ENCODE peak calls at places on chromosome 13, in seven cellular contexts. O, D, E, L, M, V and F are unnamed samples.

GRCh38 chr13:73421310-73421912 is 362.6 kb downstream of the KLF5 start:
- DNase-seq in D (no peak), M (no peak), L (no peak), O (no peak), E (no peak), V (no peak), F (no peak)

GRCh38 chr13:57865600-57866294 is 234.2 kb downstream of the PCDH17 start:
- DNase-seq in E (no peak), D (no peak), V (no peak), L (no peak), M (no peak), O (no peak), F (no peak)

GRCh38 chr13:24032674-24033073 is 127.8 kb upstream of the SPATA13 start:
- DNase-seq in L (no peak), E (no peak), D (no peak), M (no peak), O (no peak), V (no peak), F (no peak)

GRCh38 chr13:76992548-76993001 is 694 bp downstream of the CLN5 start:
- DNase-seq in E (peak; percentile 69), V (no peak), L (no peak), O (no peak), D (no peak), M (peak; percentile 30), F (peak; percentile 23)

GRCh38 chr13:97780486-97780885 is 173.0 kb upstream of the IPO5 start:
- DNase-seq in V (no peak), M (no peak), E (no peak), L (no peak), D (no peak), O (no peak), F (no peak)

GRCh38 chr13:113558461-113558860 is 26.1 kb upstream of the TFDP1 start:
- DNase-seq in D (no peak), L (no peak), V (no peak), O (no peak), M (no peak), E (no peak), F (no peak)

GRCh38 chr13:74320282-74320681 is 186.1 kb upstream of the KLF12 start:
- DNase-seq in V (no peak), M (no peak), L (no peak), E (no peak), O (no peak), D (no peak), F (no peak)

GRCh38 chr13:27158335-27158734 is 13.3 kb downstream of the USP12 start:
- DNase-seq in E (no peak), O (no peak), D (no peak), V (no peak), L (no peak), M (no peak), F (no peak)

GRCh38 chr13:79662882-79663281 is 181.9 kb downstream of the NDFIP2 start:
- DNase-seq in L (no peak), D (no peak), O (no peak), V (no peak), M (no peak), E (no peak), F (no peak)

GRCh38 chr13:113786262-113786841 is 27.3 kb downstream of the TMEM255B start:
- DNase-seq in V (no peak), D (peak; percentile 64), L (peak; percentile 29), E (peak; percentile 25), O (no peak), M (no peak), F (no peak)

GRCh38 chr13:97855570-97855970 is 97.9 kb upstream of the IPO5 start:
- DNase-seq in V (no peak), E (no peak), O (peak; percentile 46), L (peak; percentile 66), D (no peak), M (peak; percentile 36), F (no peak)

GRCh38 chr13:112931028-112931934 is 37.7 kb upstream of the MCF2L start:
- DNase-seq in O (no peak), D (no peak), L (peak; percentile 46), E (no peak), M (no peak), V (no peak), F (no peak)

GRCh38 chr13:110932588-110932987 is 17.7 kb upstream of the ANKRD10 start:
- DNase-seq in V (no peak), O (no peak), E (no peak), D (no peak), L (no peak), M (no peak), F (no peak)

GRCh38 chr13:107767119-107767518 is 448.2 kb downstream of the LIG4 start:
- DNase-seq in D (no peak), M (no peak), V (no peak), L (no peak), E (no peak), O (no peak), F (no peak)

GRCh38 chr13:29065142-29065541 is 245.0 kb downstream of the MTUS2 start:
- DNase-seq in E (no peak), L (no peak), V (no peak), M (no peak), O (no peak), D (no peak), F (no peak)

GRCh38 chr13:52353116-52353718 is 52.8 kb downstream of the THSD1 start:
- DNase-seq in L (no peak), O (no peak), D (no peak), E (no peak), M (no peak), V (no peak), F (no peak)

GRCh38 chr13:27696731-27697130 is 75.0 kb downstream of the POLR1D start:
- DNase-seq in D (no peak), L (no peak), M (no peak), E (no peak), V (no peak), O (no peak), F (no peak)

GRCh38 chr13:99153219-99153618 is 47.4 kb upstream of the UBAC2 start:
- DNase-seq in D (no peak), V (no peak), E (no peak), O (no peak), L (no peak), M (no peak), F (no peak)

GRCh38 chr13:66341038-66341437 is 889.1 kb downstream of the PCDH9 start:
- DNase-seq in E (no peak), V (no peak), O (no peak), M (no peak), D (no peak), L (no peak), F (no peak)

GRCh38 chr13:80742027-80742426 is 401.1 kb upstream of the SPRY2 start:
- DNase-seq in D (no peak), E (no peak), L (no peak), M (no peak), O (no peak), V (no peak), F (no peak)

GRCh38 chr13:31051999-31052398 is 109.7 kb downstream of the HSPH1 start:
- DNase-seq in D (no peak), E (no peak), L (no peak), M (no peak), V (no peak), O (no peak), F (no peak)
- TF ChIP-seq CTCF in D (no peak), E (no peak), L (peak; percentile 10), M (no peak), V (peak; percentile 39), O (no peak), F (no peak)

DNA sequence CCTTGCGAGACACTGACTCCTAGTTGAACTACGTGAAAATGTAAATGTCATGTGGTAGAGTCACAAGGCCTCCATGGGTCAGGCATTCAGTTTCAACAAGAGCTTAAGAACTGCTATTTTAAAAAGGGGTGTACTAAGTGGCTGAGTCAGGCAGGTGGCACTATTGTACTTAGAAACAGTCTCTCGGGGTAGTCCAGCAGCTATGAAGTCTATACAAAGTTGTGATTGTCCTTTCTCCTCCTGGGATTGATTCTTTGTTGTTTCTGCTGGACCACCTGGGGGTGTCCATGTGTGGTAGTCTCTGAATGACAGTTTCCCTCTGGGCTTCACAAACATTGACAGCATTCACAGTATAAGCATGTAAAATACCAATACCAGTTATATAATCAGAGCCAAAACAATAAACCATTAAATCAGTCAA is 33.0 kb downstream of the UGGT2 start:
- DNase-seq in V (no peak), D (no peak), M (peak; percentile 20), E (no peak), O (peak; percentile 52), L (peak; percentile 27), F (no peak)
- TF ChIP-seq CTCF in V (peak; percentile 80), D (peak; percentile 52), M (peak; percentile 63), E (peak; percentile 55), O (peak; percentile 63), L (peak; percentile 65), F (no peak)

GRCh38 chr13:94558721-94559120 is 37.2 kb downstream of the TGDS start:
- DNase-seq in V (no peak), D (no peak), M (no peak), O (no peak), L (no peak), E (no peak), F (no peak)
- TF ChIP-seq CTCF in V (no peak), D (no peak), M (no peak), O (no peak), L (no peak), E (no peak), F (no peak)

DNA sequence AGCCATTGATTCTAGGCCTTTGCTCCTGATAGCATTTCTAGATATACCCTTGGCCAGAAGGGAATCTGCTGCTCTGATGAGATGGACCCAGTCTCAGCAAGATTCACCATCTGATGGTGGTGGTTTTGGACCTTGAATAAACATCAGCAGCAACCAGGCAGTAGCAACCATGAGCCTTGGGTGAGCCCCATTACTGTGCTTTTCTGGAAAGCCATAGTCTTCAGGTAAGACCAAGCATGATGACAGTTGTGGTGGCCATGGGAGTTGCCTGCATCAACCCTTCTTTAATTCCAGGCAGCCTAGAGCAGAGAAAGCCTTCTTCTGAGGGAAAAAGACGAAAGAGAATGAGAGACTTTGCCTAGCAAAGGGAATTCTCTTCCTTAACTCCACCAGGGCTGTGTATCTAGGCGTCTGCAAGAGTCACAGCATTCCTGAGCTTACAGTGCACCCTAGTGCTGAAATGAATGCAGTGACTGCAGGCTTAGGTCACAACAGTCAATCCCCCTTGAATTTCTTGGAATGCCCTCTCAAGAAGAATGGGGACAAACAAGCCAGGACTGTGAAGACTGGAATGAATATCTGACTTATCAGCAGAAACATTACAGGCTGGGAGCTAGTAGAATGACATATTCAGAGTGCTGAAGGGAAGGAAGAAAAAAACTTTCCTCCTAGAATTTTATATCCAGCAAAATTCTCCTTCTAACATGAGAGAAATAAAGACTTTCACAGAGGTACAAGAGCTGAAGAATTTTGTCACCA is 942.4 kb upstream of the PCDH20 start:
- DNase-seq in E (no peak), V (no peak), O (peak; percentile 18), D (no peak), M (no peak), L (peak; percentile 48), F (no peak)
- TF ChIP-seq CTCF in E (no peak), V (peak; percentile 74), O (peak; percentile 74), D (no peak), M (no peak), L (peak; percentile 82), F (no peak)